ENCODE peak calls at places on chromosomes 4 and X, in seven cellular contexts. One of them, this sample, is unnamed.

GRCh38 chr4:144906181-144906895 is 191.7 kb downstream of the ANAPC10 start:
- DNase-seq in HCT116: no peak
- DNase-seq in GM23338: no peak
- DNase-seq in K562: no peak
- DNase-seq in HepG2: no peak
- DNase-seq in GM12878: peak; percentile 38
- DNase-seq in H1: no peak
- DNase-seq in this sample: peak; percentile 39

GRCh38 chrX:47145408-47146120 is 543 bp downstream of the RBM10 start:
- DNase-seq in HCT116: no peak
- DNase-seq in GM23338: no peak
- DNase-seq in K562: peak; percentile 30
- DNase-seq in HepG2: no peak
- DNase-seq in GM12878: no peak
- DNase-seq in H1: no peak
- DNase-seq in this sample: no peak

GRCh38 chrX:69136546-69137331 is 28.5 kb downstream of the PJA1 start:
- DNase-seq in HCT116: no peak
- DNase-seq in GM23338: peak; percentile 53
- DNase-seq in K562: no peak
- DNase-seq in HepG2: no peak
- DNase-seq in GM12878: no peak
- DNase-seq in H1: no peak
- DNase-seq in this sample: no peak

GRCh38 chrX:727738-728621 is 97.4 kb downstream of the SHOX start:
- DNase-seq in HCT116: peak; percentile 28
- DNase-seq in GM23338: peak; percentile 83
- DNase-seq in K562: peak; percentile 13
- DNase-seq in HepG2: peak; percentile 9
- DNase-seq in GM12878: no peak
- DNase-seq in H1: peak; percentile 15
- DNase-seq in this sample: no peak

GRCh38 chr4:5722328-5722727 is 11.3 kb downstream of the EVC start:
- DNase-seq in HCT116: no peak
- DNase-seq in GM23338: no peak
- DNase-seq in K562: no peak
- DNase-seq in HepG2: peak; percentile 86
- DNase-seq in GM12878: no peak
- DNase-seq in H1: no peak
- DNase-seq in this sample: no peak

GRCh38 chr4:182877326-182877883 is 39.8 kb downstream of the DCTD start:
- DNase-seq in HCT116: no peak
- DNase-seq in GM23338: peak; percentile 50
- DNase-seq in K562: no peak
- DNase-seq in HepG2: peak; percentile 87
- DNase-seq in GM12878: no peak
- DNase-seq in H1: no peak
- DNase-seq in this sample: no peak

GRCh38 chr4:82394896-82395295 is 21.1 kb upstream of the HNRNPD start:
- DNase-seq in HCT116: no peak
- DNase-seq in GM23338: no peak
- DNase-seq in K562: no peak
- DNase-seq in HepG2: peak; percentile 72
- DNase-seq in GM12878: no peak
- DNase-seq in H1: no peak
- DNase-seq in this sample: no peak

GRCh38 chrX:150361777-150362351 is 1.3 kb upstream of the MAMLD1 start:
- DNase-seq in HCT116: no peak
- DNase-seq in GM23338: peak; percentile 41
- DNase-seq in K562: no peak
- DNase-seq in HepG2: no peak
- DNase-seq in GM12878: no peak
- DNase-seq in H1: no peak
- DNase-seq in this sample: no peak

GRCh38 chr4:113823291-113823659 is 61.7 kb upstream of the CAMK2D start:
- DNase-seq in HCT116: no peak
- DNase-seq in GM23338: no peak
- DNase-seq in K562: no peak
- DNase-seq in HepG2: no peak
- DNase-seq in GM12878: peak; percentile 85
- DNase-seq in H1: no peak
- DNase-seq in this sample: no peak

GRCh38 chrX:31546130-31546529 is 474.3 kb upstream of the FTHL17 start:
- DNase-seq in HCT116: no peak
- DNase-seq in GM23338: no peak
- DNase-seq in K562: peak; percentile 6
- DNase-seq in HepG2: no peak
- DNase-seq in GM12878: no peak
- DNase-seq in H1: no peak
- DNase-seq in this sample: peak; percentile 60

GRCh38 chr4:133151301-133151680 is 2.2 kb downstream of the PCDH10 start:
- DNase-seq in HCT116: no peak
- DNase-seq in GM23338: peak; percentile 71
- DNase-seq in K562: no peak
- DNase-seq in HepG2: no peak
- DNase-seq in GM12878: no peak
- DNase-seq in H1: no peak
- DNase-seq in this sample: peak; percentile 59

GRCh38 chr4:138263438-138263837 is 21.3 kb upstream of the SLC7A11 start:
- DNase-seq in HCT116: no peak
- DNase-seq in GM23338: no peak
- DNase-seq in K562: no peak
- DNase-seq in HepG2: no peak
- DNase-seq in GM12878: no peak
- DNase-seq in H1: no peak
- DNase-seq in this sample: no peak

GRCh38 chrX:109732319-109732779 is 708 bp downstream of the ACSL4 start:
- DNase-seq in HCT116: no peak
- DNase-seq in GM23338: peak; percentile 22
- DNase-seq in K562: peak; percentile 25
- DNase-seq in HepG2: no peak
- DNase-seq in GM12878: no peak
- DNase-seq in H1: no peak
- DNase-seq in this sample: peak; percentile 62

GRCh38 chr4:188976644-188977115 is 837.4 kb downstream of the TRIML1 start:
- DNase-seq in HCT116: no peak
- DNase-seq in GM23338: peak; percentile 84
- DNase-seq in K562: no peak
- DNase-seq in HepG2: no peak
- DNase-seq in GM12878: no peak
- DNase-seq in H1: peak; percentile 53
- DNase-seq in this sample: no peak

GRCh38 chr4:2256156-2256731 is 5.7 kb downstream of the MXD4 start:
- DNase-seq in HCT116: no peak
- DNase-seq in GM23338: no peak
- DNase-seq in K562: no peak
- DNase-seq in HepG2: no peak
- DNase-seq in GM12878: no peak
- DNase-seq in H1: no peak
- DNase-seq in this sample: no peak

GRCh38 chrX:154980330-154981115 is 42.0 kb downstream of the F8 start:
- DNase-seq in HCT116: peak; percentile 45
- DNase-seq in GM23338: peak; percentile 78
- DNase-seq in K562: peak; percentile 63
- DNase-seq in HepG2: peak; percentile 54
- DNase-seq in GM12878: peak; percentile 68
- DNase-seq in H1: peak; percentile 5
- DNase-seq in this sample: peak; percentile 69

GRCh38 chr4:82745173-82745842 is 53.3 kb downstream of the SCD5 start:
- DNase-seq in HCT116: no peak
- DNase-seq in GM23338: peak; percentile 54
- DNase-seq in K562: no peak
- DNase-seq in HepG2: no peak
- DNase-seq in GM12878: no peak
- DNase-seq in H1: no peak
- DNase-seq in this sample: no peak

GRCh38 chr4:182346250-182346649 is 103.0 kb downstream of the TENM3 start:
- DNase-seq in HCT116: no peak
- DNase-seq in GM23338: no peak
- DNase-seq in K562: no peak
- DNase-seq in HepG2: no peak
- DNase-seq in GM12878: no peak
- DNase-seq in H1: no peak
- DNase-seq in this sample: no peak

GRCh38 chr4:128770807-128771206 is 38.7 kb upstream of the JADE1 start:
- DNase-seq in HCT116: no peak
- DNase-seq in GM23338: no peak
- DNase-seq in K562: no peak
- DNase-seq in HepG2: no peak
- DNase-seq in GM12878: no peak
- DNase-seq in H1: no peak
- DNase-seq in this sample: peak; percentile 41

GRCh38 chrX:72202792-72203401 is 21.3 kb downstream of the PIN4 start:
- DNase-seq in HCT116: no peak
- DNase-seq in GM23338: peak; percentile 34
- DNase-seq in K562: no peak
- DNase-seq in HepG2: no peak
- DNase-seq in GM12878: no peak
- DNase-seq in H1: no peak
- DNase-seq in this sample: no peak

GRCh38 chr4:180437601-180438000 is 1805.6 kb upstream of the TENM3 start:
- DNase-seq in HCT116: no peak
- DNase-seq in GM23338: no peak
- DNase-seq in K562: no peak
- DNase-seq in HepG2: no peak
- DNase-seq in GM12878: no peak
- DNase-seq in H1: no peak
- DNase-seq in this sample: no peak

DNA sequence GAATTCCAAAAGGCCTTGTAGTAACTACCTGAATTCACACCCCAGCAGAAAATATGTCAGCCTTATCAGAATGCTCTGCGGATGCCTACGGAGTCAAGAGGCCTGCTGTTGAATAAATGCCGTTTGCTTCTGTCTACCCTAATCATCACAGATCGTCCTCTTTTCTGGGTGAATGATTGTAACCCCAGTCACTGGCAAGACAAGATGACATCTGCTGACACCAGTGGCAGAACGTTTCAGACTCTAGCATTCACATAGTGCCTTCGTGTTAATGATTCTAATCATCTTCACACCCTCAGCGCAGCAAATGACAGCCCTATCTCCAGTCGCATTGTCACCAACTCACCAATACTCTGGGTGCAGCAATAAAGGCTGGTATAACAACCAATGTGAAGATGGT is 89.1 kb upstream of the MAP3K15 start:
- DNase-seq in HCT116: no peak
- DNase-seq in GM23338: no peak
- DNase-seq in K562: no peak
- DNase-seq in HepG2: no peak
- DNase-seq in GM12878: no peak
- DNase-seq in H1: no peak
- DNase-seq in this sample: no peak
- TF ChIP-seq POLR2AphosphoS5 in HCT116: no peak
- TF ChIP-seq POLR2AphosphoS5 in GM23338: no peak
- TF ChIP-seq POLR2AphosphoS5 in K562: no peak
- TF ChIP-seq POLR2AphosphoS5 in HepG2: no peak
- TF ChIP-seq POLR2AphosphoS5 in GM12878: no peak
- TF ChIP-seq POLR2AphosphoS5 in H1: no peak
- TF ChIP-seq POLR2AphosphoS5 in this sample: no peak

DNA sequence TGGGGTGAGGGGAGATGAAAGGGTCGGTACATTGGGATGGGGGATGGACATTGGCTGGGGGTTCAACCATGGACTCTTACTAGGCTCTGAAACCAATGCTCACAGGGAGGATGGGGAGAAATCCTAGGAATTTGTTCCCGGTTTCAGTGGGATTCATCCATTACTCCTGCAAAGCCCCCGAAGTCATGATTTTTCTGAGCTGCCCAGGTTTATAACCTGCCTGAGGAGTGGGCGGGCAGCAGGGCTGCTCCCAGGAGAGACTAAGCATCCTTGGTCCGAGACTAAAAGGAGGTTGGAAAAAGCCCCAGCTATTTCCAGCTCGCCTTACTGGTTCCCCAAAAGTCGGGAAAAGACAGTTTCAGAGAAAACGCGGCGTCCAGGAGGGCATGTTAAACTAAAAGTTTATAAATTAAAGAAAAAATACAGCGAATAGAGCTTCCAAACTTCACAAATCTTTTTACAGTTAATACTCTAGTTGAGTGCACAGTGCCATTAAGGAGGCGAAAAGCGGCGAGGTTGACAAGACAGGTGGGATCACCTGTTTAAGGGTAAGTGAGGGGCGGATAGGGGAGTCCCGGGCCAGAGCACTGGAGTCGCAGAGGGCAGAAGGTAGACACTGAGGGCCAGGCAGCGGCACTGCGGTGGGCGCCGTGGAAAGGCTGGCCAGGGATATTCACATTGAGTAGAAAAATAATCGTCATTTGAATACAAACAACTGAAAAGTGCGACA is 3.7 kb downstream of the NKX3-2 start:
- DNase-seq in HCT116: no peak
- DNase-seq in GM23338: no peak
- DNase-seq in K562: no peak
- DNase-seq in HepG2: no peak
- DNase-seq in GM12878: no peak
- DNase-seq in H1: no peak
- DNase-seq in this sample: no peak
- TF ChIP-seq EZH2 in HCT116: no peak
- TF ChIP-seq EZH2 in GM23338: peak; percentile 99
- TF ChIP-seq EZH2 in K562: no peak
- TF ChIP-seq EZH2 in HepG2: no peak
- TF ChIP-seq EZH2 in GM12878: no peak
- TF ChIP-seq EZH2 in H1: peak; percentile 93
- TF ChIP-seq EZH2 in this sample: peak; percentile 70

GRCh38 chrX:2689773-2690666 is 1.1 kb upstream of the CD99 start:
- DNase-seq in HCT116: no peak
- DNase-seq in GM23338: peak; percentile 58
- DNase-seq in K562: no peak
- DNase-seq in HepG2: peak; percentile 78
- DNase-seq in GM12878: no peak
- DNase-seq in H1: no peak
- DNase-seq in this sample: no peak

GRCh38 chrX:2693123-2693438 is 2.0 kb downstream of the CD99 start:
- DNase-seq in HCT116: no peak
- DNase-seq in GM23338: no peak
- DNase-seq in K562: no peak
- DNase-seq in HepG2: no peak
- DNase-seq in GM12878: no peak
- DNase-seq in H1: no peak
- DNase-seq in this sample: no peak

GRCh38 chrX:2692221-2693122 is 1.4 kb downstream of the CD99 start:
- DNase-seq in HCT116: no peak
- DNase-seq in GM23338: peak; percentile 50
- DNase-seq in K562: peak; percentile 64
- DNase-seq in HepG2: no peak
- DNase-seq in GM12878: no peak
- DNase-seq in H1: no peak
- DNase-seq in this sample: peak; percentile 49

GRCh38 chrX:2691543-2692220 is 587 bp downstream of the CD99 start:
- DNase-seq in HCT116: no peak
- DNase-seq in GM23338: peak; percentile 39
- DNase-seq in K562: peak; percentile 22
- DNase-seq in HepG2: no peak
- DNase-seq in GM12878: no peak
- DNase-seq in H1: no peak
- DNase-seq in this sample: peak; percentile 53

GRCh38 chrX:2690856-2691542 is at the start of gene CD99:
- DNase-seq in HCT116: no peak
- DNase-seq in GM23338: peak; percentile 84
- DNase-seq in K562: peak; percentile 84
- DNase-seq in HepG2: peak; percentile 80
- DNase-seq in GM12878: peak; percentile 46
- DNase-seq in H1: no peak
- DNase-seq in this sample: peak; percentile 91
- TF ChIP-seq POLR2AphosphoS5 in HCT116: no peak
- TF ChIP-seq POLR2AphosphoS5 in GM23338: peak; percentile 31
- TF ChIP-seq POLR2AphosphoS5 in K562: no peak
- TF ChIP-seq POLR2AphosphoS5 in HepG2: peak; percentile 56
- TF ChIP-seq POLR2AphosphoS5 in GM12878: no peak
- TF ChIP-seq POLR2AphosphoS5 in H1: no peak
- TF ChIP-seq POLR2AphosphoS5 in this sample: peak; percentile 84

GRCh38 chr4:24471623-24472510 is 112.5 kb downstream of the DHX15 start:
- DNase-seq in HCT116: no peak
- DNase-seq in GM23338: peak; percentile 79
- DNase-seq in K562: no peak
- DNase-seq in HepG2: no peak
- DNase-seq in GM12878: no peak
- DNase-seq in H1: no peak
- DNase-seq in this sample: no peak
- TF ChIP-seq EZH2 in HCT116: no peak
- TF ChIP-seq EZH2 in GM23338: no peak
- TF ChIP-seq EZH2 in K562: no peak
- TF ChIP-seq EZH2 in HepG2: no peak
- TF ChIP-seq EZH2 in GM12878: no peak
- TF ChIP-seq EZH2 in H1: no peak
- TF ChIP-seq EZH2 in this sample: peak; percentile 8